ENCODE peak calls at places on chromosomes 5 and 9, in ten cellular contexts. K is HCT116; B is neuronal stem cell; T is breast epithelium; H is A549; Z is gastrocnemius medialis; U is fibroblast of lung; A is OCI-LY7; M is effector memory CD4-positive, alpha-beta T cell; X is spleen. D is an unnamed sample.

GRCh38 chr9:121596515-121596914 is 54.9 kb upstream of the DAB2IP start:
- DNase-seq in K (no peak), B (no peak), T (no peak), H (no peak), Z (no peak), U (no peak), A (no peak), M (no peak), X (no peak), D (no peak)

GRCh38 chr5:57538341-57538955 is 55.8 kb upstream of the ACTBL2 start:
- DNase-seq in K (no peak), B (no peak), T (no peak), H (no peak), Z (no peak), U (peak), A (no peak), M (no peak), X (no peak), D (no peak)

GRCh38 chr5:108238936-108239887 is 142.7 kb downstream of the FBXL17 start:
- DNase-seq in K (peak), B (no peak), T (no peak), H (no peak), Z (no peak), U (peak), A (no peak), M (no peak), X (no peak), D (peak)

GRCh38 chr9:135216666-135217431 is 129.4 kb downstream of the OLFM1 start:
- DNase-seq in K (no peak), B (no peak), T (no peak), H (no peak), Z (no peak), U (no peak), A (no peak), M (no peak), X (peak), D (peak)

GRCh38 chr9:135613946-135614805 is 25.2 kb downstream of the GLT6D1 start:
- DNase-seq in K (no peak), B (no peak), T (no peak), H (no peak), Z (no peak), U (no peak), A (no peak), M (no peak), X (no peak), D (no peak)

GRCh38 chr5:206406-206805 is 11.5 kb downstream of the CCDC127 start:
- DNase-seq in K (no peak), B (no peak), T (no peak), H (no peak), Z (peak), U (peak), A (no peak), M (no peak), X (no peak), D (no peak)

GRCh38 chr5:88938488-88938887 is 55.5 kb upstream of the MEF2C start:
- DNase-seq in K (no peak), B (no peak), T (no peak), H (no peak), Z (peak), U (no peak), A (no peak), M (no peak), X (no peak), D (no peak)

GRCh38 chr5:149113669-149114068 is 27.6 kb upstream of the ABLIM3 start:
- DNase-seq in K (no peak), B (no peak), T (no peak), H (no peak), Z (no peak), U (peak), A (no peak), M (no peak), X (no peak), D (peak)

GRCh38 chr5:119400248-119400647 is 44.4 kb downstream of the TNFAIP8 start:
- DNase-seq in K (no peak), B (no peak), T (no peak), H (no peak), Z (no peak), U (no peak), A (no peak), M (no peak), X (no peak), D (no peak)

GRCh38 chr5:134125195-134126015 is 10.9 kb downstream of the TCF7 start:
- DNase-seq in K (peak), B (no peak), T (no peak), H (no peak), Z (peak), U (peak), A (no peak), M (no peak), X (no peak), D (no peak)

GRCh38 chr5:181131514-181131913 is 545 bp upstream of the OR2V1 start:
- DNase-seq in K (no peak), B (no peak), T (no peak), H (no peak), Z (no peak), U (no peak), A (no peak), M (no peak), X (peak), D (no peak)

GRCh38 chr5:38554860-38555259 is 1.6 kb downstream of the LIFR start:
- DNase-seq in K (no peak), B (no peak), T (no peak), H (no peak), Z (no peak), U (no peak), A (no peak), M (no peak), X (no peak), D (no peak)

GRCh38 chr9:81776834-81777233 is 87.5 kb upstream of the TLE1 start:
- DNase-seq in K (no peak), B (no peak), T (no peak), H (no peak), Z (no peak), U (no peak), A (no peak), M (no peak), X (no peak), D (no peak)

GRCh38 chr5:136133416-136134383 is 1.1 kb downstream of the SMAD5 start:
- DNase-seq in K (no peak), B (peak), T (no peak), H (peak), Z (peak), U (peak), A (peak), M (no peak), X (no peak), D (peak)

GRCh38 chr9:101635473-101635872 is 40.7 kb upstream of the PPP3R2 start:
- DNase-seq in K (no peak), B (no peak), T (no peak), H (peak), Z (no peak), U (no peak), A (no peak), M (no peak), X (no peak), D (no peak)

GRCh38 chr9:20562051-20562450 is 60.2 kb downstream of the MLLT3 start:
- DNase-seq in K (no peak), B (no peak), T (no peak), H (no peak), Z (no peak), U (peak), A (no peak), M (no peak), X (no peak), D (no peak)

GRCh38 chr9:96138616-96139015 is 163.4 kb downstream of the HSD17B3 start:
- DNase-seq in K (no peak), B (no peak), T (no peak), H (no peak), Z (no peak), U (no peak), A (no peak), M (no peak), X (no peak), D (no peak)

GRCh38 chr5:116229131-116229530 is 144.3 kb downstream of the COMMD10 start:
- DNase-seq in K (no peak), B (no peak), T (no peak), H (no peak), Z (no peak), U (no peak), A (no peak), M (no peak), X (no peak), D (no peak)

GRCh38 chr5:15966651-15967050 is 212.9 kb downstream of the MARCHF11 start:
- DNase-seq in K (no peak), B (no peak), T (no peak), H (no peak), Z (no peak), U (peak), A (no peak), M (no peak), X (no peak), D (no peak)

GRCh38 chr9:120381839-120382238 is 198.1 kb downstream of the CDK5RAP2 start:
- DNase-seq in K (no peak), B (no peak), T (no peak), H (no peak), Z (no peak), U (no peak), A (no peak), M (no peak), X (no peak), D (no peak)

GRCh38 chr5:128681764-128682664 is 144.0 kb upstream of the FBN2 start:
- DNase-seq in K (peak), B (no peak), T (no peak), H (no peak), Z (no peak), U (no peak), A (no peak), M (no peak), X (no peak), D (peak)

GRCh38 chr5:167845952-167846351 is 445.5 kb upstream of the WWC1 start:
- DNase-seq in K (no peak), B (no peak), T (no peak), H (no peak), Z (no peak), U (no peak), A (no peak), M (no peak), X (no peak), D (no peak)

GRCh38 chr5:15021286-15022046 is 149.9 kb upstream of the ANKH start:
- DNase-seq in K (no peak), B (no peak), T (no peak), H (no peak), Z (no peak), U (peak), A (no peak), M (no peak), X (no peak), D (peak)

GRCh38 chr5:142841511-142842255 is 71.5 kb downstream of the ARHGAP26 start:
- DNase-seq in K (no peak), B (peak), T (no peak), H (no peak), Z (peak), U (peak), A (no peak), M (no peak), X (no peak), D (peak)

GRCh38 chr5:173802670-173803165 is 85.4 kb upstream of the CPEB4 start:
- DNase-seq in K (no peak), B (no peak), T (no peak), H (peak), Z (peak), U (peak), A (no peak), M (no peak), X (peak), D (peak)

GRCh38 chr5:44860267-44860666 is 51.5 kb downstream of the MRPS30 start:
- DNase-seq in K (no peak), B (no peak), T (no peak), H (no peak), Z (no peak), U (no peak), A (no peak), M (no peak), X (no peak), D (no peak)

GRCh38 chr9:114214181-114214580 is 58.8 kb downstream of the COL27A1 start:
- DNase-seq in K (no peak), B (no peak), T (no peak), H (no peak), Z (no peak), U (peak), A (no peak), M (no peak), X (no peak), D (no peak)

GRCh38 chr5:43193171-43193951 is 1.3 kb downstream of the NIM1K start:
- DNase-seq in K (peak), B (peak), T (no peak), H (peak), Z (no peak), U (peak), A (peak), M (no peak), X (no peak), D (no peak)

GRCh38 chr5:151214614-151215545 is 9.0 kb downstream of the CCDC69 start:
- DNase-seq in K (no peak), B (no peak), T (no peak), H (no peak), Z (peak), U (no peak), A (peak), M (no peak), X (peak), D (no peak)

GRCh38 chr5:108251350-108251749 is 130.5 kb downstream of the FBXL17 start:
- DNase-seq in K (no peak), B (no peak), T (no peak), H (no peak), Z (no peak), U (no peak), A (no peak), M (no peak), X (no peak), D (no peak)

GRCh38 chr5:113119271-113119924 is 142.8 kb downstream of the DCP2 start:
- DNase-seq in K (no peak), B (no peak), T (no peak), H (no peak), Z (peak), U (peak), A (no peak), M (no peak), X (no peak), D (peak)

GRCh38 chr9:115400801-115401200 is 282.8 kb upstream of the TNC start:
- DNase-seq in K (no peak), B (no peak), T (no peak), H (no peak), Z (no peak), U (peak), A (no peak), M (no peak), X (no peak), D (no peak)

GRCh38 chr9:126794441-126794840 is 10.4 kb upstream of the ZBTB43 start:
- DNase-seq in K (no peak), B (no peak), T (no peak), H (no peak), Z (no peak), U (no peak), A (no peak), M (no peak), X (no peak), D (no peak)

GRCh38 chr5:151537044-151537443 is 54.1 kb downstream of the FAT2 start:
- DNase-seq in K (no peak), B (no peak), T (no peak), H (no peak), Z (no peak), U (no peak), A (no peak), M (no peak), X (no peak), D (no peak)

GRCh38 chr5:43484049-43484849 is 584 bp upstream of the TMEM267 start:
- DNase-seq in K (peak), B (peak), T (peak), H (peak), Z (peak), U (peak), A (peak), M (peak), X (peak), D (peak)

DNA sequence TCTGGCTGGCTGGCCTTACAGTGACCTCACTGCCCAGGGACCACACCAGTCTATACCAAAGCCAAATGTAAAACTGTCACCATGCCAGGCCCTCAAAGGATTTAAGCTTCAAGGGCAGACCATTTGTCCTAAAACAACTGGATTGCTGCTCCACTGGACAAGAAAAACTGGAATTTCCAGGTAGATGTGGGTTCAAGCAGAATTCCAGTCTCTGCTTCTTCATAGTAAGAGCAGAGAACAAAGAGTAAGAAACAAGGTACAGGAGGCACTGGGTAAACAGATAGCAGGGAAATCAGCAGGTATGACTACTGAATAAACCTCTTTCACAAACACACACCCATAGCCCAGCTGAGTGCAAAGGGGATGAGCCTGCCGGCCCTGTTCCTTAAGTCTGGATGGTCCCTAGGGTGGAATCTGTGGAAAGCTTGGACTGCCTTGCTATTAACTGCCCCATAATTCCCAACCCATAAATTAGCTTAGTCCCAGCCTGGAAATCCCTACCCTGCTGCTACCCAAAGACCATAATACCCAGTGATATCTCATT is 5.5 kb downstream of the B4GALT1 start:
- DNase-seq in K (peak), B (no peak), T (no peak), H (no peak), Z (no peak), U (no peak), A (no peak), M (no peak), X (no peak), D (peak)
- H3K4me3 ChIP-seq in K (peak), B (no peak), T (no peak), H (peak), Z (no peak), U (peak), A (peak), M (peak), X (no peak), D (no peak)

DNA sequence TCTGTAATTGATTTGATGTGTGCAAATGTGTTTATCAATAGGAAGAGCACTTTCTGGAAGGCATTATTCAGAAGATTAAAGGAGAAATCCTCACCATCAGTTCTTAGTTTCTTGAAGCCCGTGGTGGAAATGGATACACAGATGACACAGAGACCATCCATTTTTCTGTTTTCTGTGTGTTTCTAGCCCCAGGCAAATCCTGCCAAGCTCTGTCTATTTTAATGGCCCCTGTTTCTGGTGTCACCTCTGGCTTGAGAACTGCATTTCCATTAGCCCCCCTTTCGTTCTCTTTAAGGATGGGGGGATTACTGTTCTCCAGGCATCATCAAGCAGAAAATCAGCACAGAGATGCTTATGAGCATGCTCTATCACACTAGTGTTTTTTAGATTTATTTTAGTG is 37.3 kb downstream of the DAPK1 start:
- DNase-seq in K (no peak), B (no peak), T (no peak), H (no peak), Z (no peak), U (no peak), A (no peak), M (no peak), X (no peak), D (no peak)
- H3K27ac ChIP-seq in K (no peak), B (no peak), T (no peak), H (no peak), Z (no peak), U (no peak), A (no peak), M (no peak), X (no peak), D (no peak)

DNA sequence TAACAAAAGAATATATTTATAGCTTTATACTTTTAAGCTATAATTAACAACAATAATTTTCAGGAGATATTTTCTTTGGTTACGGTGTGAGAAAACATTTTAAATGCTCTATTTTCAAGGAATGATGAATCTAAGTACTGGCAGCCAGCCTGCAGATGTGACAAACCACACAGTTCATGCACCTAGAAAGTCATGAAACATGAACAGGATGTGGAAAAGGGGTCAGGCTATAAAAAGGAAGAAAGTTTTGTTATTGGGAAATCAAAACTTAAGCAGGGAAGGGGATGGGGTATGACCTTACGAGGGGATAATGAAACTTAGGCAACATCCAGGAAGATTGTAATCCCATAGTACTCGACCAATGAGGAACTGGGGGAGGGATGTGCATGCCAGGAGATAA is 508.7 kb upstream of the GRAMD2B start:
- DNase-seq in K (no peak), B (no peak), T (no peak), H (no peak), Z (no peak), U (peak), A (no peak), M (no peak), X (no peak), D (no peak)
- H3K4me3 ChIP-seq in K (no peak), B (no peak), T (no peak), H (no peak), Z (no peak), U (no peak), A (no peak), M (no peak), X (no peak), D (no peak)

DNA sequence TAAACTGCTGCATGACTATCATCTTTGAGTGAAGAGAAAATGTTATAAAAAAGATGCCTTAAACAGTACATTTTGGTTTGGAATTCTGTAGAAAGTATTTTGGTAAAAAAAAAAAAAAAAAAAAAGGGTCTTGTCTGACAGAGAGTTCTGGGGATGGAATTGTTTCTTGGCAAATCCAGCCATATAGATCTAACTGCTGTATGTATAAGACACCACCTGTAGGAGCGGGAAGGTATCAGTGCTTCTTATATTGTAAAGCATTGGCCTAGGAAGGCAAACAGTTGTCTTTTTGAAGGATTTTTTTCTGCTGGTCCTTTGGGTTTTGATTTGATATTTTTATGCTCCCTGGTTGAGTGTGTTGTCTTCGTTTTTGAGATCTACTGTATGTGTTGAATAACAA is 2.8 kb downstream of the PURA start:
- DNase-seq in K (no peak), B (no peak), T (no peak), H (peak), Z (no peak), U (no peak), A (peak), M (no peak), X (no peak), D (no peak)
- H3K27ac ChIP-seq in K (no peak), B (no peak), T (no peak), H (no peak), Z (no peak), U (no peak), A (no peak), M (no peak), X (no peak), D (no peak)

GRCh38 chr5:60830581-60831127 is 13.4 kb downstream of the ELOVL7 start:
- DNase-seq in K (no peak), B (no peak), T (no peak), H (no peak), Z (no peak), U (no peak), A (no peak), M (no peak), X (no peak), D (no peak)

GRCh38 chr5:60835554-60835953 is 8.5 kb downstream of the ELOVL7 start:
- DNase-seq in K (no peak), B (no peak), T (no peak), H (no peak), Z (no peak), U (peak), A (no peak), M (no peak), X (no peak), D (peak)

GRCh38 chr5:60841361-60841760 is 2.7 kb downstream of the ELOVL7 start:
- DNase-seq in K (no peak), B (no peak), T (no peak), H (no peak), Z (no peak), U (no peak), A (no peak), M (no peak), X (no peak), D (no peak)

GRCh38 chr5:60836131-60836530 is 7.9 kb downstream of the ELOVL7 start:
- DNase-seq in K (no peak), B (no peak), T (no peak), H (no peak), Z (no peak), U (no peak), A (no peak), M (no peak), X (no peak), D (no peak)
- H3K4me3 ChIP-seq in K (no peak), B (no peak), T (no peak), H (no peak), Z (no peak), U (no peak), A (no peak), M (no peak), X (no peak), D (no peak)

DNA sequence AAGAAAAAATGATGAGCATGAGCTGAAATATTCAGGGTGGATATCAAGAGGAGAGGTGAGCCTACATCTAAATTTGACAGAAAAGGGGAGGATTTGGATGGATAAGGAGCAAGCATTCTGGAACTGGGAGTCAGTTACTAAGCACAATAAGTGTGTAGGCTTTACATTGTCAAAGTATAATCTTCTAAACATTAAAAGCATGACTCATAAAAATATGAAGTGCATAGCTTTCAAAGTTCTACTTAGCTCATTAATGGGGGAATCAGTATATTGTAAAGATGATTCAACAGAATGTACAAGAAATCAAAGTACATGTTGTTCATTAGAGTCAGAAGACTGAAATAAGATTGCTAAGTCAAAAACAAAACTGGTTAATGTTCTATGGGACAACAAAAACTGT is 248.0 kb upstream of the GAS1 start:
- DNase-seq in K (no peak), B (no peak), T (no peak), H (no peak), Z (no peak), U (peak), A (no peak), M (no peak), X (no peak), D (no peak)
- H3K27ac ChIP-seq in K (no peak), B (no peak), T (no peak), H (no peak), Z (no peak), U (no peak), A (no peak), M (no peak), X (no peak), D (no peak)

D was measured in cardiac muscle cell.